ENCODE peak calls at places on chromosomes 2 and 18, in eight cellular contexts. M, D, K, F, Q, T, Y and C are unnamed samples.

GRCh38 chr2:179677148-179677688 is 184.2 kb downstream of the ZNF385B start:
- DNase-seq in Y (peak; percentile 67), F (no peak), T (peak; percentile 25), M (no peak), D (peak; percentile 26), K (no peak), Q (no peak), C (no peak)

GRCh38 chr18:37397814-37398213 is 167.8 kb downstream of the CELF4 start:
- DNase-seq in D (no peak), T (no peak), F (no peak), M (no peak), K (no peak), Y (no peak), Q (no peak), C (no peak)

GRCh38 chr2:3494984-3495666 is 24.2 kb downstream of the ADI1 start:
- DNase-seq in Y (no peak), K (no peak), F (no peak), T (no peak), Q (no peak), D (no peak), M (no peak), C (no peak)

GRCh38 chr2:46815121-46815802 is 100.3 kb downstream of the MCFD2 start:
- DNase-seq in M (no peak), Y (no peak), F (no peak), K (no peak), T (no peak), D (no peak), Q (peak; percentile 41), C (no peak)

GRCh38 chr2:144995482-144995881 is 475.6 kb upstream of the ZEB2 start:
- DNase-seq in Y (no peak), D (no peak), T (no peak), K (no peak), Q (peak; percentile 76), M (no peak), F (no peak), C (no peak)

GRCh38 chr2:109514857-109515256 is 98.9 kb downstream of the SEPTIN10 start:
- DNase-seq in Q (no peak), F (no peak), Y (no peak), M (no peak), T (no peak), K (no peak), D (no peak), C (no peak)

GRCh38 chr2:12005886-12006681 is 259.7 kb downstream of the LPIN1 start:
- DNase-seq in Q (peak; percentile 44), M (no peak), T (peak; percentile 43), K (peak; percentile 48), Y (peak; percentile 77), F (no peak), D (peak; percentile 17), C (peak; percentile 47)

GRCh38 chr18:24443870-24444269 is 16.6 kb upstream of the HRH4 start:
- DNase-seq in K (no peak), F (no peak), D (no peak), Q (no peak), M (no peak), Y (peak; percentile 73), T (peak; percentile 20), C (no peak)

GRCh38 chr2:96817882-96818281 is 1.8 kb downstream of the CNNM3 start:
- DNase-seq in K (no peak), Q (no peak), M (no peak), D (no peak), F (no peak), Y (no peak), T (no peak), C (no peak)

GRCh38 chr2:18456026-18456425 is 104.4 kb downstream of the RDH14 start:
- DNase-seq in K (no peak), M (no peak), D (no peak), T (no peak), F (no peak), Y (no peak), Q (peak; percentile 50), C (no peak)

GRCh38 chr2:55771612-55772011 is 78.0 kb upstream of the PNPT1 start:
- DNase-seq in F (no peak), M (no peak), D (peak; percentile 53), T (no peak), K (no peak), Q (peak; percentile 52), Y (peak; percentile 28), C (no peak)

GRCh38 chr2:46663614-46664013 is 184.2 kb downstream of the TMEM247 start:
- DNase-seq in T (no peak), M (no peak), D (no peak), K (no peak), Y (no peak), Q (peak; percentile 60), F (no peak), C (no peak)

GRCh38 chr2:134479696-134480330 is 225.9 kb downstream of the MGAT5 start:
- DNase-seq in D (no peak), Q (no peak), M (no peak), F (no peak), K (no peak), Y (no peak), T (no peak), C (no peak)

GRCh38 chr2:3483986-3484960 is 35.1 kb downstream of the ADI1 start:
- DNase-seq in M (no peak), Y (no peak), Q (no peak), F (no peak), T (no peak), K (no peak), D (no peak), C (no peak)

GRCh38 chr2:227464851-227465250 is 7.1 kb upstream of the AGFG1 start:
- DNase-seq in D (no peak), Q (no peak), M (no peak), T (no peak), K (peak; percentile 25), F (no peak), Y (no peak), C (no peak)

GRCh38 chr2:40321822-40322221 is 130.1 kb downstream of the SLC8A1 start:
- DNase-seq in M (no peak), Q (no peak), T (no peak), Y (no peak), F (no peak), K (no peak), D (no peak), C (no peak)

GRCh38 chr2:237996041-237996593 is 29.3 kb downstream of the UBE2F start:
- DNase-seq in F (no peak), D (no peak), K (no peak), Q (peak; percentile 65), M (no peak), Y (no peak), T (no peak), C (no peak)

GRCh38 chr2:15170068-15170775 is 390.9 kb downstream of the NBAS start:
- DNase-seq in D (no peak), K (no peak), M (peak; percentile 22), Y (no peak), Q (peak; percentile 37), T (no peak), F (no peak), C (no peak)

GRCh38 chr2:224442092-224442999 is 40.4 kb upstream of the FAM124B start:
- DNase-seq in M (no peak), F (no peak), Q (peak; percentile 8), D (no peak), T (no peak), Y (no peak), K (peak; percentile 14), C (no peak)

GRCh38 chr2:143934170-143934912 is 585.6 kb downstream of the ZEB2 start:
- DNase-seq in M (no peak), Q (no peak), Y (no peak), T (no peak), F (no peak), K (no peak), D (peak; percentile 29), C (no peak)

GRCh38 chr2:231568785-231569435 is 23.8 kb upstream of the TEX44 start:
- DNase-seq in T (no peak), Q (no peak), D (no peak), Y (no peak), F (no peak), M (no peak), K (peak; percentile 28), C (no peak)

GRCh38 chr2:217934321-217935131 is 68.3 kb downstream of the TNS1 start:
- DNase-seq in K (no peak), F (no peak), T (peak; percentile 52), Y (peak; percentile 76), Q (peak; percentile 94), D (no peak), M (no peak), C (no peak)